ENCODE peak calls at places on chromosome 10, in eight cellular contexts. V is kidney; R is heart left ventricle; G is spleen; Y is CD8-positive, alpha-beta T cell; P is left ventricle myocardium inferior; L is fibroblast of lung; F is tibial nerve. N is an unnamed sample.

GRCh38 chr10:67618116-67618515 is 77.9 kb downstream of the CTNNA3 start:
- DNase-seq in V (no peak), P (no peak), Y (no peak), G (no peak), F (no peak), L (peak; percentile 27), R (no peak), N (peak; percentile 90)

GRCh38 chr10:128268015-128268722 is 141.9 kb upstream of the MKI67 start:
- DNase-seq in G (no peak), Y (no peak), R (no peak), P (no peak), F (no peak), L (peak; percentile 8), V (no peak), N (peak; percentile 18)

GRCh38 chr10:116070743-116071320 is 202.2 kb downstream of the GFRA1 start:
- DNase-seq in F (no peak), P (no peak), G (no peak), R (no peak), Y (no peak), V (no peak), L (no peak), N (no peak)

GRCh38 chr10:6579904-6580278 is at the start of gene PRKCQ:
- DNase-seq in P (no peak), Y (no peak), L (peak; percentile 44), G (no peak), V (no peak), F (no peak), R (no peak), N (no peak)

GRCh38 chr10:70761031-70761601 is 24.1 kb downstream of the TBATA start:
- DNase-seq in P (no peak), Y (no peak), R (no peak), F (no peak), V (peak; percentile 73), L (peak; percentile 42), G (peak; percentile 67), N (peak; percentile 48)

GRCh38 chr10:93062499-93063216 is 2.1 kb downstream of the CYP26C1 start:
- DNase-seq in L (peak; percentile 30), F (no peak), R (no peak), P (no peak), G (peak; percentile 85), Y (no peak), V (peak; percentile 70), N (no peak)

GRCh38 chr10:11724938-11725776 is 17.0 kb upstream of the ECHDC3 start:
- DNase-seq in R (no peak), G (peak; percentile 68), Y (no peak), L (peak; percentile 85), F (no peak), P (no peak), V (no peak), N (peak; percentile 54)

GRCh38 chr10:104735469-104735868 is 94.4 kb downstream of the SORCS3 start:
- DNase-seq in V (no peak), L (no peak), F (no peak), P (no peak), Y (no peak), R (no peak), G (no peak), N (no peak)

GRCh38 chr10:112362833-112363232 is 11.1 kb upstream of the ACSL5 start:
- DNase-seq in Y (no peak), L (peak; percentile 33), G (no peak), P (peak; percentile 71), F (no peak), R (peak; percentile 51), V (no peak), N (no peak)

GRCh38 chr10:101356132-101356531 is 2.2 kb downstream of the BTRC start:
- DNase-seq in R (no peak), F (no peak), G (no peak), L (no peak), Y (no peak), V (no peak), P (no peak), N (no peak)

GRCh38 chr10:63673846-63674245 is 152.6 kb downstream of the REEP3 start:
- DNase-seq in P (no peak), Y (no peak), L (no peak), G (no peak), F (no peak), R (no peak), V (no peak), N (no peak)

GRCh38 chr10:1188556-1189135 is 132.5 kb downstream of the WDR37 start:
- DNase-seq in L (no peak), R (no peak), G (no peak), P (no peak), V (no peak), F (no peak), Y (no peak), N (no peak)

GRCh38 chr10:1185911-1186692 is 129.9 kb downstream of the WDR37 start:
- DNase-seq in G (peak; percentile 60), F (no peak), P (no peak), L (no peak), V (no peak), Y (no peak), R (no peak), N (no peak)

GRCh38 chr10:1186693-1186990 is 130.5 kb downstream of the WDR37 start:
- DNase-seq in V (no peak), F (no peak), G (no peak), P (no peak), R (no peak), Y (no peak), L (no peak), N (no peak)

GRCh38 chr10:1187855-1188555 is 131.8 kb downstream of the WDR37 start:
- DNase-seq in R (no peak), G (peak; percentile 30), V (no peak), Y (no peak), P (no peak), F (no peak), L (no peak), N (no peak)

DNA sequence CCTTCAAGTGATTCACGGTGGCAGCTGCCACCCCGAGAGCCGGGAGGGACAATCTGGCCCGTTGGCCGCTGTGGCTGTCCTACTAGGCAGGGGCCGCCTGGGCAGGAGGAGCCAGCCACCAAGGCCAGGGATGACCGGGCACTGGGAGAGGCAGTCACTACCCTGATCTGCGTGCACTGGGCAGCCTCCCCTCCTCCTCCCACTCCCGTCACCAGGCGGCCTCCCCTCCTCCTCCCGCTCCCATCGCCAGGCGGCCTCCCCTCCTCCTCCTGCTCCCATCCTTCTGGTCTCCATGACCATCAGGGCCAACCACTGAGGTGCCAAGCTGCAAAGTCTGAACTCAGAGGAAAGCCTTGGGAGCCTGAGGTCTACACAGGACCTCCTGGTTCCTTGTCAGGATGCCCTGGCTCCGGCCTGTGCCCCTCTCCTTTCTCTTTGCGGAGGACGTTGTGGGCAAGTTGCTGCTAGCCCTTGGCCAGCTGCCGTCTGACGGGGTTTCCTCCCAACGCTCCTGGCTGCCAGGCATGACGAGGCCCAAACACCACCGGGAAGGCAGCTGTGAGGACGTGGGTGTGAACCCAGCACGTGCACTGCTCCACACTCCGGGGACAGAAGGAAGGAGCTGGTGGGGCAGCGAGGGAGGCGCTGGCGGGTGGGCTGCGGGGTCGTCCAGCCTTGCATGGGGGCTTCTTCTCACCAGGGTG is 131.1 kb downstream of the WDR37 start:
- DNase-seq in G (peak; percentile 68), V (no peak), F (no peak), L (no peak), Y (no peak), P (no peak), R (no peak), N (no peak)
- H3K27ac ChIP-seq in G (no peak overlapping the region), V (no peak overlapping the region), F (peak overlapping the region; percentile 96), L (no peak overlapping the region), Y (no peak overlapping the region), P (no peak overlapping the region), R (no peak overlapping the region), N (no peak overlapping the region)

GRCh38 chr10:23530079-23530478 is 91.2 kb downstream of the OTUD1 start:
- DNase-seq in G (no peak), F (no peak), Y (no peak), R (no peak), L (peak; percentile 59), P (no peak), V (no peak), N (no peak)
- TF ChIP-seq CTCF in G (no peak), F (peak; percentile 22), Y (peak; percentile 49), R (peak; percentile 33), L (peak; percentile 36), P (peak; percentile 57), V (no peak), N (peak; percentile 33)

DNA sequence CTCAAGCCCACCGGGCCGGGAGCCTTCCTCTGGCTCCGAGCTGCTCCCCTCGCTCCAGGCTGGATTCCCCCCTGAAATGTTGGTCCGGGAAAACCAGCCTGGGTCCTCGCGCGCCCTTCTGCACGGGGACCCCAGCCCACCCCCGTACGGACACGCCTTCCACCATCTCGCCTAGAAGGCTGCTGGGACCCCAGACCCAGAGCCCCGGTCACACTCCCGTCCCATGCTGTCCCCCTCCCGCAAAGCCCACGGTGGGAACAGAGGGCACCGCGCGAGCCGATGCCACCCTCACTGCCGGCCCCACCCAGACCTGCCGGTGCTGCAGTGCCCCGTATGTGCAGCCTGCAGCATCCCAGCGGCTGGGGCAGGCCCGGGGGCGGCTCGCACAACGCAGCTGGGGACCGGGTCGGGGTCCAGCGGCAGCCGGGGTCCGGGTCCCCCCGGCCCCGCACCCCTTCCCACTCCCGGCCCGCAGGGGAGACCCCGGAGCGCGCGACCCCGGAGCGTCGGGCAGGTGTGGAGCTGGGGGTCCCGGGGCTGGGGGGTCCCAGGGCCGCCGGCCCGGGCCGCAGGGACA is 871 bp downstream of the SPOCK2 start:
- DNase-seq in R (no peak), G (peak; percentile 93), P (no peak), L (no peak), Y (peak; percentile 53), F (no peak), V (peak; percentile 79), N (no peak)
- H3K4me3 ChIP-seq in R (peak overlapping the region; percentile 60), G (peak overlapping the region; percentile 59), P (peak overlapping the region; percentile 71), L (no peak overlapping the region), Y (peak overlapping the region; percentile 98), F (peak overlapping the region; percentile 50), V (peak overlapping the region; percentile 12), N (no peak overlapping the region)

GRCh38 chr10:69324583-69324982 is 46.3 kb downstream of the HK1 start:
- DNase-seq in P (no peak), R (no peak), L (no peak), V (no peak), Y (no peak), G (no peak), F (no peak), N (no peak)

GRCh38 chr10:69329721-69330178 is 51.5 kb downstream of the HK1 start:
- DNase-seq in P (no peak), G (no peak), F (no peak), L (no peak), Y (no peak), R (no peak), V (peak; percentile 18), N (no peak)

GRCh38 chr10:69327463-69328345 is 49.4 kb downstream of the HK1 start:
- DNase-seq in P (peak; percentile 77), L (peak; percentile 81), R (peak; percentile 81), Y (peak; percentile 53), F (no peak), V (peak; percentile 89), G (peak; percentile 92), N (peak; percentile 50)

GRCh38 chr10:69328346-69328687 is 50.0 kb downstream of the HK1 start:
- DNase-seq in F (no peak), V (no peak), R (no peak), Y (no peak), L (no peak), P (no peak), G (peak; percentile 11), N (no peak)

DNA sequence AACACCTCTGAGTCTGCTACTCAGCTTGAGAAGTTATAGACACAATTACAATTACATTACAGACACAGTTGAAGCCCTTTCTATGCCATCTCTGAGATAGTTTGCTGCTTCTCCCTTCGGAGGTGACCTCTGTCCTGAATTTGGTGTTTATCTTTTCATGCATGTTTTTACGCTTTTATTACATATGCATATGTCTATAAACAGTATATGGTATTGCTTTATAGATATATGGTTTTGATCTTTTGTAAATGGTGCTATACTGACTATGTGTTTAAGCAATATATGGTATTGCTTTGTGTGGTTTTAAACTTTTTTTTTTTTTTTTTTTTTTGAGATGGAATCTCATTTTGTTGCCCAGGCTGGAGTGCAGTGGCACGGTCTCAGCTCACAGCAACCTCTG is 48.4 kb downstream of the HK1 start:
- DNase-seq in P (no peak), L (no peak), Y (no peak), V (no peak), G (no peak), F (no peak), R (no peak), N (no peak)
- H3K27ac ChIP-seq in P (peak overlapping the region; percentile 93), L (no peak overlapping the region), Y (no peak overlapping the region), V (no peak overlapping the region), G (no peak overlapping the region), F (no peak overlapping the region), R (peak overlapping the region; percentile 89), N (no peak overlapping the region)

N was measured in brain microvascular endothelial cell.